ENCODE peak calls at places on chromosomes 1 and 21, in five cellular contexts. J is ovary, N is HCT116, W is astrocyte of the spinal cord, G is brain microvascular endothelial cell. L is an unnamed sample.

GRCh38 chr1:237748192-237748591 is 142.5 kb downstream of the ZP4 start:
- DNase-seq in J (no peak), N (no peak), W (no peak), G (no peak), L (no peak)

GRCh38 chr21:36949171-36950141 is 17.0 kb downstream of the HLCS start:
- DNase-seq in J (no peak), N (no peak), W (no peak), G (no peak), L (no peak)

GRCh38 chr1:92944901-92945747 is 16.1 kb downstream of the DIPK1A start:
- DNase-seq in J (no peak), N (no peak), W (no peak), G (no peak), L (no peak)

GRCh38 chr1:12087797-12088314 is 24.8 kb downstream of the TNFRSF8 start:
- DNase-seq in J (no peak), N (no peak), W (no peak), G (no peak), L (no peak)

GRCh38 chr1:43556772-43557171 is 26.1 kb downstream of the PTPRF start:
- DNase-seq in J (no peak), N (no peak), W (no peak), G (no peak), L (no peak)

GRCh38 chr1:15196807-15197530 is 43.4 kb downstream of the TMEM51 start:
- DNase-seq in J (no peak), N (no peak), W (no peak), G (no peak), L (no peak)

GRCh38 chr21:43585924-43586411 is 73.3 kb downstream of the HSF2BP start:
- DNase-seq in J (peak), N (peak), W (peak), G (peak), L (no peak)

GRCh38 chr1:220462756-220463155 is 65.2 kb upstream of the MARK1 start:
- DNase-seq in J (no peak), N (no peak), W (no peak), G (no peak), L (no peak)

GRCh38 chr1:55214214-55214902 is 806 bp downstream of the USP24 start:
- DNase-seq in J (peak), N (no peak), W (no peak), G (no peak), L (no peak)

GRCh38 chr1:235483090-235483489 is 21.2 kb downstream of the B3GALNT2 start:
- DNase-seq in J (no peak), N (no peak), W (no peak), G (no peak), L (no peak)
- TF ChIP-seq CTCF in J (no peak), N (no peak), W (no peak), G (no peak), L (no peak)

DNA sequence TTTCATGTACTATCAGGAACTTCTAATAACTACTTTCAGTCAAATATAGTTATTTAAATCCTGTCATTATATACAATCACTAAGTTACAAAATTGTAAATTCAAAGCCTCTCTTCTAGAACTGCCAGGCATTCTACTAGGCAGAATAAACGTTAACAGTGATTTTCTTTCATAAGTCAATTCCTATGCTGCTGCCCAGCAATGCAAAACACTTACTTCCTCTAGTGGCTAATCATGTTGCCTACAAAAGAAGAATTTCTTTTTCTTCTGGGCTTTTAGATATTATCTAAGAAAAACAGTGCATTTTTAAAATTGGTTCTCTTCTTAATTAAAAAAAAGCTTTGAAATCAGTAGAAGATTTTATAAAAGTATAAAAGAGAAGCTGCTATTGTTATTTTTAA is 509.8 kb upstream of the ADAMTS5 start:
- DNase-seq in J (no peak), N (no peak), W (peak), G (peak), L (no peak)
- TF ChIP-seq CTCF in J (peak), N (no peak), W (peak), G (peak), L (no peak)

GRCh38 chr1:179875606-179876288 is 1.9 kb downstream of the TOR1AIP2 start:
- DNase-seq in J (no peak), N (no peak), W (no peak), G (no peak), L (no peak)

GRCh38 chr1:179881642-179882252 is 338 bp upstream of the TOR1AIP1 start:
- DNase-seq in J (peak), N (peak), W (peak), G (peak), L (peak)

GRCh38 chr1:179876289-179876715 is 1.3 kb downstream of the TOR1AIP2 start:
- DNase-seq in J (no peak), N (no peak), W (peak), G (no peak), L (no peak)

GRCh38 chr1:179879797-179880196 is 2.2 kb upstream of the TOR1AIP2 start:
- DNase-seq in J (no peak), N (no peak), W (no peak), G (no peak), L (no peak)

GRCh38 chr1:179877586-179878265 is at the start of gene TOR1AIP2:
- DNase-seq in J (peak), N (peak), W (peak), G (peak), L (peak)
- TF ChIP-seq CTCF in J (peak), N (no peak), W (no peak), G (peak), L (no peak)

GRCh38 chr1:84750110-84750509 is 59.8 kb upstream of the SSX2IP start:
- DNase-seq in J (no peak), N (no peak), W (no peak), G (no peak), L (no peak)
- TF ChIP-seq CTCF in J (no peak), N (no peak), W (no peak), G (no peak), L (no peak)

GRCh38 chr1:186915555-186915954 is 86.8 kb downstream of the PLA2G4A start:
- DNase-seq in J (no peak), N (no peak), W (no peak), G (no peak), L (no peak)
- TF ChIP-seq CTCF in J (no peak), N (no peak), W (no peak), G (peak), L (no peak)